ENCODE peak calls at places on chromosomes 16 and 17, in five cellular contexts. T, G, P, B and M are unnamed samples.

GRCh38 chr16:57807968-57808528 is 5.8 kb upstream of the KIFC3 start:
- DNase-seq in B (peak; percentile 90), T (peak; percentile 92), G (peak; percentile 86), P (peak; percentile 63), M (peak; percentile 90)

GRCh38 chr17:42409467-42410351 is 13.3 kb downstream of the CAVIN1 start:
- DNase-seq in P (no peak), G (no peak), B (peak; percentile 79), T (peak; percentile 40), M (peak; percentile 94)

GRCh38 chr17:57956311-57957119 is 1.3 kb upstream of the CUEDC1 start:
- DNase-seq in P (peak; percentile 53), T (peak; percentile 20), B (no peak), G (no peak), M (peak; percentile 55)

GRCh38 chr16:27216297-27216885 is 13.1 kb downstream of the KDM8 start:
- DNase-seq in P (no peak), G (peak; percentile 48), T (no peak), B (no peak), M (no peak)

GRCh38 chr16:12801511-12802042 is 2.1 kb downstream of the CPPED1 start:
- DNase-seq in B (no peak), P (peak; percentile 32), G (no peak), T (no peak), M (no peak)

GRCh38 chr16:9139965-9140364 is 48.5 kb downstream of the HAPSTR1 start:
- DNase-seq in P (no peak), T (no peak), G (peak; percentile 7), B (no peak), M (no peak)

GRCh38 chr16:85162478-85163277 is 50.4 kb upstream of the CIBAR2 start:
- DNase-seq in P (no peak), G (no peak), T (no peak), B (no peak), M (peak; percentile 91)

GRCh38 chr17:77002103-77003045 is 134.2 kb downstream of the MGAT5B start:
- DNase-seq in T (no peak), P (no peak), B (no peak), G (no peak), M (no peak)

GRCh38 chr17:81685108-81685507 is 1.3 kb downstream of the HGS start:
- DNase-seq in G (no peak), B (no peak), T (no peak), P (no peak), M (no peak)

GRCh38 chr17:30291571-30292489 is at the start of gene BLMH:
- DNase-seq in P (peak; percentile 91), T (peak; percentile 76), B (peak; percentile 52), G (peak; percentile 91), M (peak; percentile 88)

GRCh38 chr17:35051579-35052239 is 11.8 kb downstream of the RFFL start:
- DNase-seq in P (no peak), B (no peak), T (no peak), G (no peak), M (no peak)

GRCh38 chr16:3797473-3797872 is 80.1 kb upstream of the TRAP1 start:
- DNase-seq in T (no peak), G (no peak), P (no peak), B (no peak), M (no peak)

GRCh38 chr17:70230883-70231282 is 61.6 kb downstream of the KCNJ2 start:
- DNase-seq in P (no peak), T (no peak), B (no peak), G (no peak), M (no peak)

GRCh38 chr17:60712675-60713074 is 35.0 kb downstream of the BCAS3 start:
- DNase-seq in G (no peak), P (no peak), T (no peak), B (no peak), M (no peak)

GRCh38 chr17:83127431-83128160 is 48.2 kb downstream of the METRNL start:
- DNase-seq in G (peak; percentile 62), B (no peak), P (no peak), T (no peak), M (no peak)

GRCh38 chr17:1362964-1363363 is 37.1 kb downstream of the YWHAE start:
- DNase-seq in G (no peak), B (no peak), T (no peak), P (peak; percentile 20), M (no peak)

GRCh38 chr16:57689772-57690558 is 4.6 kb upstream of the DRC7 start:
- DNase-seq in P (peak; percentile 70), T (no peak), B (no peak), G (no peak), M (peak; percentile 42)

GRCh38 chr16:23877107-23878070 is 41.6 kb downstream of the PRKCB start:
- DNase-seq in B (no peak), G (no peak), T (no peak), P (no peak), M (no peak)

GRCh38 chr16:71552698-71553503 is 24.0 kb downstream of the TAT start:
- DNase-seq in B (no peak), T (no peak), P (no peak), G (no peak), M (no peak)

GRCh38 chr16:4370570-4371480 is 823 bp upstream of the VASN start:
- DNase-seq in G (peak; percentile 86), B (no peak), P (no peak), T (no peak), M (peak; percentile 90)

GRCh38 chr17:45302649-45303173 is 14.1 kb downstream of the MAP3K14 start:
- DNase-seq in P (no peak), B (no peak), G (no peak), T (no peak), M (no peak)

GRCh38 chr17:64097196-64097936 is 32.6 kb downstream of the ERN1 start:
- DNase-seq in G (no peak), P (no peak), T (no peak), B (no peak), M (no peak)

GRCh38 chr17:18323007-18323406 is 7.9 kb downstream of the SMCR8 start:
- DNase-seq in T (no peak), B (no peak), P (no peak), G (no peak), M (peak; percentile 25)

GRCh38 chr17:43799047-43799446 is 18.8 kb downstream of the CFAP97D1 start:
- DNase-seq in B (no peak), P (no peak), T (no peak), G (no peak), M (no peak)

GRCh38 chr16:53991181-53992056 is 287.5 kb downstream of the FTO start:
- DNase-seq in T (peak; percentile 29), P (no peak), B (peak; percentile 51), G (no peak), M (no peak)

GRCh38 chr17:31095239-31096105 is 695 bp downstream of the NF1 start:
- DNase-seq in G (peak; percentile 80), P (peak; percentile 17), T (peak; percentile 40), B (peak; percentile 33), M (peak; percentile 83)

GRCh38 chr17:7192271-7192937 is 13.2 kb upstream of the ASGR1 start:
- DNase-seq in T (no peak), B (no peak), P (no peak), G (no peak), M (no peak)

GRCh38 chr16:72876981-72877373 is 171.0 kb downstream of the ZFHX3 start:
- DNase-seq in G (no peak), T (no peak), P (no peak), B (no peak), M (no peak)

GRCh38 chr17:28113269-28113668 is 70.8 kb downstream of the NLK start:
- DNase-seq in G (no peak), T (no peak), P (no peak), B (no peak), M (no peak)

GRCh38 chr17:78351449-78352006 is 8.3 kb downstream of the SOCS3 start:
- DNase-seq in B (peak; percentile 91), P (no peak), G (peak; percentile 94), T (peak; percentile 73), M (peak; percentile 100)
- TF ChIP-seq POLR2A in B (no peak), P (no peak), G (no peak), T (no peak), M (no peak)

GRCh38 chr16:50653633-50654524 is 27.2 kb downstream of the SNX20 start:
- DNase-seq in G (peak; percentile 4), P (no peak), T (no peak), B (no peak), M (no peak)
- TF ChIP-seq POLR2A in G (no peak), P (no peak), T (no peak), B (no peak), M (no peak)

GRCh38 chr16:69448470-69449193 is 24.2 kb downstream of the CYB5B start:
- DNase-seq in G (no peak), T (no peak), P (no peak), B (no peak), M (no peak)

GRCh38 chr16:69438465-69438864 is 14.0 kb downstream of the CYB5B start:
- DNase-seq in G (no peak), P (no peak), T (no peak), B (no peak), M (no peak)

GRCh38 chr16:69444873-69445517 is 20.6 kb downstream of the CYB5B start:
- DNase-seq in B (no peak), P (no peak), G (no peak), T (no peak), M (no peak)

GRCh38 chr16:69440236-69440635 is 15.8 kb downstream of the CYB5B start:
- DNase-seq in B (no peak), P (no peak), G (no peak), T (no peak), M (no peak)

DNA sequence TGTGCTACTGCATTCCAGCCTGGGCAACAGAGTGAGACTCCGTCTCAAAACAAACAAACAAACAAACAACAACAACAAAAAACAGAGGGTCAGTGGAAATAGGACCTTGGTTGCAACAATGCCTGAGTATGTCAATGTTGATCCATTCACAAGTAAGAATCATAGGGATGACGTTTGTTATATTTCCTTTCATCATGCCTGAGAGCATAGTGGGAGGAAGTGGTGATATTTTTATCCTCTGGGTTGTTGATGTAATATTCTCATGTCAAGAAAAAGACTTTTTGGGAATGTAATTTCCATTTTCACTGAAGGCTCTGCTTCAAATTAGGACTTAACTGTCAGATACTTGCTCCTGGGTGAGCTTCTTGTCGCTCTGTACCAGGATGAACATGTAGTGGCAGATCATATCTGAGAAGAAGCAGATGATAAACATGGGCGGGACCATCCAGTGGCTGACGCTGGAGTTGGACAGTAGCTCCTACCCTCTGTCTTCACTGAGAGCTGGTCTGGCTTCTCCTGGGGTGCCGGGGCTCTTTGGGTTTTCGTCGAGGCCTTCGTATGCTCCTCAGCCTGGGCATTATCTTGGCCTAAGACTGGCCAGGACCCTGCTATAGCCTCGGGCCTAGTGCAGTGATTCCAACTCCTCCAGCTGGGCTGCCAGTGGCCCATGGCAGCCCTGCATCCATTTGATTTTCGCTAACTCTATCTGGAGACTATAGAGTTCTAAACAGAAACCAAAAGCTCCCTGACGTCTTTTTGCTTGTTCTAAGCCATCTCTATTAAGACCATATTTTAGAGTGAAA is 19.6 kb downstream of the CYB5B start:
- DNase-seq in G (no peak), T (no peak), B (peak; percentile 28), P (no peak), M (peak; percentile 84)
- TF ChIP-seq POLR2A in G (no peak), T (no peak), B (no peak), P (no peak), M (no peak)

GRCh38 chr16:46690281-46691178 is 1.1 kb downstream of the ORC6 start:
- DNase-seq in T (no peak), G (no peak), B (no peak), P (no peak), M (no peak)

GRCh38 chr16:46687486-46687885 is 1.5 kb downstream of the VPS35 start:
- DNase-seq in T (no peak), G (no peak), B (no peak), P (no peak), M (no peak)

GRCh38 chr16:46688101-46688656 is 799 bp downstream of the VPS35 start:
- DNase-seq in B (peak; percentile 32), T (peak; percentile 64), G (no peak), P (no peak), M (no peak)

GRCh38 chr16:46689492-46690280 is at the start of gene ORC6:
- DNase-seq in G (peak; percentile 98), P (peak; percentile 73), T (peak; percentile 98), B (peak; percentile 98), M (peak; percentile 99)

GRCh38 chr16:46688657-46689491 is at the start of gene VPS35:
- DNase-seq in G (peak; percentile 100), B (peak; percentile 100), P (peak; percentile 83), T (peak; percentile 100), M (peak; percentile 100)
- TF ChIP-seq POLR2A in G (peak; percentile 83), B (peak; percentile 89), P (no peak), T (no peak), M (peak; percentile 84)